ENCODE peak calls at places on chromosomes 16 and 17, in ten cellular contexts. S is activated CD4-positive, alpha-beta T cell treated with anti-CD3 and anti-CD28 coated beads, Interleukin-2, amount 50 U/mL, for 1 hour; P is HCT116; I is fibroblast of mammary gland; E is NCI-H524; K is AG09309; L is caudate nucleus; U is A549; B is naive B cell; V is T-helper 2 cell. Y is an unnamed sample.

GRCh38 chr16:55512941-55513340 is 4.1 kb downstream of the LPCAT2 start:
- DNase-seq in E (no peak), U (no peak), P (no peak), S (no peak), B (no peak), K (no peak), L (no peak), I (no peak), V (no peak), Y (no peak)

GRCh38 chr16:75011634-75012307 is 12.9 kb downstream of the ZNRF1 start:
- DNase-seq in S (peak; percentile 10), U (peak; percentile 59), V (peak; percentile 74), L (no peak), K (peak; percentile 61), E (no peak), B (no peak), I (peak; percentile 93), P (peak; percentile 75), Y (peak; percentile 39)

GRCh38 chr17:83185023-83186002 is 105.9 kb downstream of the METRNL start:
- DNase-seq in L (no peak), V (no peak), U (no peak), E (no peak), S (no peak), B (no peak), P (no peak), I (no peak), K (no peak), Y (no peak)

GRCh38 chr17:78122991-78123249 is 5.6 kb downstream of the TMC6 start:
- DNase-seq in B (no peak), S (no peak), E (no peak), P (no peak), V (no peak), K (no peak), U (no peak), I (no peak), L (no peak), Y (no peak)

GRCh38 chr17:27538156-27538955 is 82.1 kb downstream of the KSR1 start:
- DNase-seq in B (no peak), S (no peak), E (no peak), I (no peak), L (no peak), K (no peak), V (no peak), U (no peak), P (no peak), Y (no peak)

GRCh38 chr16:11913425-11914079 is 2.2 kb downstream of the GSPT1 start:
- DNase-seq in B (no peak), S (peak; percentile 26), V (peak; percentile 86), P (no peak), K (no peak), E (no peak), U (peak; percentile 19), L (no peak), I (peak; percentile 66), Y (no peak)

GRCh38 chr16:51562896-51563295 is 411.8 kb upstream of the SALL1 start:
- DNase-seq in U (no peak), E (no peak), S (no peak), V (no peak), L (no peak), B (no peak), K (no peak), P (no peak), I (no peak), Y (no peak)

GRCh38 chr17:77720946-77721822 is 237.3 kb upstream of the TNRC6C start:
- DNase-seq in B (no peak), S (no peak), P (no peak), U (no peak), L (no peak), V (no peak), I (no peak), E (no peak), K (no peak), Y (no peak)

GRCh38 chr16:72149676-72150464 is 22.1 kb downstream of the PMFBP1 start:
- DNase-seq in B (no peak), I (no peak), S (no peak), P (no peak), K (no peak), V (no peak), L (no peak), E (no peak), U (no peak), Y (no peak)

GRCh38 chr17:53822764-53823163 is at the start of gene KIF2B:
- DNase-seq in E (no peak), L (no peak), B (no peak), U (no peak), K (no peak), I (no peak), S (no peak), V (no peak), P (no peak), Y (no peak)

GRCh38 chr17:73686126-73686525 is 41.9 kb upstream of the SDK2 start:
- DNase-seq in S (no peak), K (no peak), B (no peak), P (no peak), V (no peak), U (no peak), L (no peak), E (no peak), I (no peak), Y (no peak)

GRCh38 chr16:88049020-88049419 is 97.8 kb downstream of the BANP start:
- DNase-seq in E (no peak), I (no peak), L (no peak), V (no peak), S (no peak), P (no peak), B (no peak), U (no peak), K (no peak), Y (no peak)

GRCh38 chr17:77580531-77580930 is 378.0 kb upstream of the TNRC6C start:
- DNase-seq in L (no peak), S (no peak), I (no peak), U (no peak), K (no peak), E (no peak), B (no peak), V (no peak), P (no peak), Y (no peak)

GRCh38 chr17:71273451-71273850 is 847.4 kb upstream of the SOX9 start:
- DNase-seq in B (no peak), V (no peak), P (no peak), S (no peak), U (no peak), K (peak; percentile 23), E (no peak), I (no peak), L (no peak), Y (no peak)

GRCh38 chr16:85833540-85833914 is 34.0 kb downstream of the COX4I1 start:
- DNase-seq in E (no peak), V (no peak), L (no peak), K (no peak), U (no peak), P (no peak), B (no peak), S (no peak), I (no peak), Y (no peak)

GRCh38 chr16:3934491-3935185 is 54.1 kb upstream of the CREBBP start:
- DNase-seq in V (no peak), K (no peak), I (no peak), L (no peak), S (no peak), P (no peak), E (no peak), B (no peak), U (peak; percentile 55), Y (no peak)

GRCh38 chr17:46964315-46965265 is 14.5 kb downstream of the RPRML start:
- DNase-seq in S (no peak), L (no peak), P (no peak), B (no peak), E (no peak), U (no peak), I (peak; percentile 28), V (no peak), K (no peak), Y (no peak)

GRCh38 chr16:6446370-6446769 is 886.3 kb upstream of the RBFOX1 start:
- DNase-seq in K (no peak), V (no peak), I (no peak), L (no peak), P (no peak), B (no peak), U (no peak), E (no peak), S (no peak), Y (no peak)

GRCh38 chr17:2500446-2500845 is 11.2 kb downstream of the METTL16 start:
- DNase-seq in B (no peak), V (no peak), P (no peak), L (no peak), S (no peak), I (no peak), E (no peak), U (no peak), K (no peak), Y (no peak)

GRCh38 chr17:41486809-41487530 is 2.7 kb downstream of the KRT36 start:
- DNase-seq in L (no peak), U (peak; percentile 48), V (peak; percentile 16), K (no peak), E (no peak), S (peak; percentile 21), P (no peak), I (no peak), B (no peak), Y (no peak)

GRCh38 chr16:67150058-67150832 is 553 bp downstream of the B3GNT9 start:
- DNase-seq in L (no peak), B (no peak), E (peak; percentile 69), I (peak; percentile 80), U (peak; percentile 62), V (peak; percentile 84), P (no peak), S (no peak), K (no peak), Y (peak; percentile 49)

GRCh38 chr16:55499951-55500350 is 8.9 kb upstream of the LPCAT2 start:
- DNase-seq in S (no peak), I (peak; percentile 96), V (peak; percentile 88), L (no peak), B (no peak), K (peak; percentile 99), E (peak; percentile 43), U (peak; percentile 40), P (peak; percentile 41), Y (no peak)

GRCh38 chr17:82939213-82940030 is 99.6 kb upstream of the ZNF750 start:
- DNase-seq in E (no peak), B (no peak), I (no peak), U (no peak), L (no peak), S (no peak), K (no peak), V (no peak), P (no peak), Y (no peak)

GRCh38 chr16:27426423-27427408 is 24.7 kb downstream of the IL21R start:
- DNase-seq in P (peak; percentile 28), S (peak; percentile 71), E (peak; percentile 33), I (peak; percentile 96), U (peak; percentile 47), B (peak; percentile 86), K (peak; percentile 59), V (peak; percentile 93), L (no peak), Y (peak; percentile 60)

GRCh38 chr17:42270175-42270545 is 6.0 kb downstream of the STAT5B start:
- DNase-seq in K (no peak), S (no peak), P (no peak), I (peak; percentile 37), U (no peak), V (no peak), B (no peak), E (no peak), L (no peak), Y (no peak)

GRCh38 chr17:82098939-82099765 is 1.1 kb upstream of the FASN start:
- DNase-seq in K (no peak), U (no peak), E (peak; percentile 76), B (peak; percentile 38), V (no peak), I (no peak), L (no peak), P (no peak), S (no peak), Y (no peak)

GRCh38 chr17:66549731-66550207 is 247.4 kb downstream of the PRKCA start:
- DNase-seq in L (no peak), B (no peak), E (no peak), V (no peak), P (peak; percentile 44), S (no peak), I (peak; percentile 73), K (peak; percentile 92), U (peak; percentile 60), Y (no peak)

GRCh38 chr17:38729886-38730525 is at the start of gene CISD3:
- DNase-seq in L (peak; percentile 63), V (peak; percentile 95), E (peak; percentile 90), S (peak; percentile 80), K (no peak), P (peak; percentile 60), U (peak; percentile 88), B (peak; percentile 88), I (peak; percentile 75), Y (peak; percentile 82)

Y was measured in activated T-helper 9 cell treated with anti-CD3 and anti-CD28 coated beads, Interleukin-2, amount 50 U/mL, for 16 hours.